ENCODE peak calls at places on chromosomes 3 and 15, in four cellular contexts. O is HepG2, C is GM12878, B is WTC11. E is an unnamed sample.

GRCh38 chr3:57855943-57856342 is 99.8 kb downstream of the SLMAP start:
- DNase-seq in O (no peak), C (no peak), B (no peak), E (no peak)

GRCh38 chr15:50134524-50135024 is 15.5 kb upstream of the ATP8B4 start:
- DNase-seq in O (no peak), C (no peak), B (no peak), E (no peak)

GRCh38 chr15:73983211-73983727 is 8.8 kb downstream of the STOML1 start:
- DNase-seq in O (no peak), C (no peak), B (no peak), E (no peak)

GRCh38 chr15:65833501-65834220 is 35.6 kb upstream of the RAB11A start:
- DNase-seq in O (peak), C (no peak), B (no peak), E (no peak)

GRCh38 chr15:60798821-60799220 is 319.9 kb upstream of the ICE2 start:
- DNase-seq in O (peak), C (peak), B (no peak), E (no peak)

GRCh38 chr3:128078875-128079274 is 26.6 kb downstream of the SEC61A1 start:
- DNase-seq in O (no peak), C (no peak), B (no peak), E (no peak)

GRCh38 chr3:161295325-161295724 is 74.2 kb downstream of the NMD3 start:
- DNase-seq in O (peak), C (no peak), B (no peak), E (no peak)

GRCh38 chr3:127422663-127423375 is 135.0 kb upstream of the PRR20G start:
- DNase-seq in O (no peak), C (no peak), B (no peak), E (no peak)

GRCh38 chr3:98612996-98613517 is 19.6 kb upstream of the CPOX start:
- DNase-seq in O (no peak), C (peak), B (no peak), E (no peak)

GRCh38 chr3:52809821-52810377 is 15.3 kb downstream of the ITIH3 start:
- DNase-seq in O (no peak), C (no peak), B (no peak), E (no peak)

GRCh38 chr3:151276038-151277027 is 2.0 kb downstream of the P2RY14 start:
- DNase-seq in O (no peak), C (no peak), B (no peak), E (no peak)

GRCh38 chr3:48157950-48158376 is 30.3 kb downstream of the CDC25A start:
- DNase-seq in O (peak), C (no peak), B (peak), E (peak)

GRCh38 chr15:56943398-56943797 is 25.0 kb downstream of the TCF12 start:
- DNase-seq in O (no peak), C (no peak), B (no peak), E (no peak)

GRCh38 chr15:63495343-63495742 is 9.1 kb upstream of the USP3 start:
- DNase-seq in O (no peak), C (no peak), B (no peak), E (no peak)

GRCh38 chr3:161142486-161142885 is 37.3 kb upstream of the B3GALNT1 start:
- DNase-seq in O (no peak), C (no peak), B (no peak), E (no peak)

GRCh38 chr3:64578797-64579196 is 109.0 kb downstream of the ADAMTS9 start:
- DNase-seq in O (no peak), C (no peak), B (no peak), E (no peak)

GRCh38 chr15:40340038-40340739 is 550 bp downstream of the CCDC9B start:
- DNase-seq in O (no peak), C (no peak), B (no peak), E (no peak)

GRCh38 chr3:45557886-45558285 is 36.7 kb upstream of the LIMD1 start:
- DNase-seq in O (no peak), C (no peak), B (no peak), E (no peak)

GRCh38 chr15:37903932-37904493 is 30.4 kb upstream of the TMCO5A start:
- DNase-seq in O (no peak), C (no peak), B (no peak), E (no peak)

GRCh38 chr3:195106418-195106906 is 164.5 kb downstream of the XXYLT1 start:
- DNase-seq in O (no peak), C (no peak), B (peak), E (peak)

GRCh38 chr3:184968115-184968514 is 156.1 kb downstream of the VPS8 start:
- DNase-seq in O (no peak), C (no peak), B (no peak), E (no peak)

GRCh38 chr3:193805448-193805847 is 212.4 kb downstream of the OPA1 start:
- DNase-seq in O (peak), C (no peak), B (no peak), E (peak)

GRCh38 chr3:114022145-114022544 is 34.2 kb downstream of the CCDC191 start:
- DNase-seq in O (no peak), C (no peak), B (no peak), E (no peak)

GRCh38 chr15:80183886-80184285 is 31.1 kb downstream of the FAH start:
- DNase-seq in O (no peak), C (no peak), B (no peak), E (no peak)

GRCh38 chr15:68209272-68209671 is 4.1 kb upstream of the CALML4 start:
- DNase-seq in O (no peak), C (no peak), B (no peak), E (no peak)

GRCh38 chr3:156059950-156060501 is 60.4 kb upstream of the KCNAB1 start:
- DNase-seq in O (no peak), C (no peak), B (no peak), E (no peak)

GRCh38 chr3:136734382-136735070 is 17.7 kb downstream of the STAG1 start:
- DNase-seq in O (peak), C (no peak), B (no peak), E (no peak)

GRCh38 chr3:44128057-44128775 is 113.5 kb upstream of the TOPAZ1 start:
- DNase-seq in O (no peak), C (no peak), B (peak), E (no peak)

DNA sequence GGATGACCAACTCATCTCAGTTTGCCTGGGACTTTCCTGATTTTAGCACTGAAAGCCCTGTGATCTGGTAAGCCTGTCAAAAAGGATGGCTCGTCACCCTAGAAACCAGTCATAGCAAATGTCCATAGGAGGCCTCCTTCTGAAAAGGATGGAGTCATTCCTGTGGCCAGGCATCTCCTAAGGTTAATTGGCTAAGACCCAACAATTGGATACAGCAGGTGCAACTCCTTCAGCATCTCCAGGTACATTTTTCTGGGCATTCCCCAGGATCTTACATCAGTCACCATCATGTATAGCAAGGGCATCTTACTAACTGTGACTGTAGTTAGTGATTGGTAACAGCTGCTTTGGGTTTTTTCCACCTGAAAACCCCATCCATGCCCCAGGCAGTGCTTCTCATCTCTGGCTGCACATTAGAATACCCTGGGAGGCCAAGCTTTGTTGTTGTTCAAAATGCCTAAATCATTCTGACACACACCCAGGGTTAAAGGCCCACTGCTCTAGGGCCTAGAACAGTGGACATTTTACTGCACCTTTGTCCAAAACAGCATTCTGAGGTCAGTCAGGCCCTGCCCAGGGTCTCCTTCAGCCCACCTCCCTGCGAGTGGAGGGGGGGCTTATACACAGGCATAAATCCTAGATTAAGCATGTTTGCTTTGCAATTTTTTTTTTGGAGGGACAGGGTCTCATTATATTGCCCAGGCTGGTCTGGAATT is 28.3 kb upstream of the GALNT15 start:
- DNase-seq in O (no peak), C (peak), B (no peak), E (no peak)
- TF ChIP-seq ETV6 in O (no peak), C (no peak), B (no peak), E (no peak)

DNA sequence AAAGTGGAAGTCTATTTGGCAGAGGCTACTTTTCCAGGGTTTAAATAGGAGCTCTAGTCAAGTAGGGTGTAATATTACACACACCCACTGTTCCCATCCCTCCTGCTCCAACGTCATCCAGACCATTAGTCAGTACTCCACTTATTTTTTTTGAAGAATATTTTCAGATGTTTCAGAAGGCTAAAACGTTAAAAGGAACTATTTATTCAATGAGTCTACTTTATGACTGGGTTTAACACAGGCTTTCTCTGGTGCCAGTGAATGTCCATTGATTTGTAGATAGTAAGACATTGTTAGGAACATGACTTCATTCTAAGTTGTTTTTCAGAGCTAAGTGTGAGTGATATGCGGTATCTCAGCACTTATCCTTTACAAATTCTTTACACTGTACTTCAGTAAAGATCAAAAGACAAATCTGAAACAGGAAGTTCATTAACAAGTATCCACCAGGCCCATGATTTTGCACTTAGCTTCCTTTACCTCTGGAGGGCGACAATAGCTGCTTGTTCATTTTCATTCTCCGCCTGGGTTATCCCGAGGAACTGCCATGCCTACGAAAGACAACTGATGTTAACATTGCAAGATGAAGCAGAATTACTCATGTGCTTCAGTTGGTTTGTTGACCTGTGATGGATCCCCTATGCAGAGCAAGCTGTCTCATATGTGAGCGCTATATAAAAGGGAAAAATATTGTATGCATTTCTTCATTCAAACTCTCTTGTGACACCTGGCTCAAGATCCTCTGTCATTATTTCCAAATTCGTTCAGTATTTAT is 158.7 kb downstream of the USP13 start:
- DNase-seq in O (peak), C (peak), B (peak), E (peak)
- TF ChIP-seq ETV6 in O (no peak), C (peak), B (no peak), E (no peak)

DNA sequence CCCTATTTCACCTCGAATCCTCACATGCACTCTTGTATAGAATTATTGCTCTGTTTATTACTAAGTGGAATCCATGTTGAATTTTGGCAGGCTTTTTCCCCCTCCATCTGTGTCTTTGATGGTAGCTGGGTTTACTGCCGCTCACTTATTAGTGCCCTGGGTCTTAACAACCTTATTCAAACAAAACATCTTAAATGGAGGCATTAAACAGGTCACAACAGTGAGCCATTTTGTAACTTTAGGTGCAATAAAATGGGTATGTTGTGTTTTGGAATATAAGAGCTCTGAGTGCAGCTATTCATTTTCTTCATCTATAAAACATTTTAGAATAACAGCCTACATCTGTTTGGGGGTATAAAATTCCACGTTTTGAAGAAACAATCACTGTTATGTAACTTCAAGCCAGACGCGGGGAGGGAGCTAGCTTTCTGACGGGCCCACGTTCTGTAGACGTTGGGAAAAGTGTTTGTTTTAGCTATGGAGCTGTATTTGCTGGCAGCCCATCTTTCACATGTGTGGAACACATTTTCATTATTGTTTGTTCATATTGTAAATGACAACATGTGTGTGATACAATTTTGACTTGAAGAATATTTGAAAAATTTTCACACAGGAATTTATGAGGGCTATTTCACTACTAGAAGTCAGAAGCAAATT is 122.0 kb downstream of the SLC25A26 start:
- DNase-seq in O (no peak), C (no peak), B (no peak), E (no peak)
- TF ChIP-seq ETV6 in O (no peak), C (no peak), B (no peak), E (no peak)

DNA sequence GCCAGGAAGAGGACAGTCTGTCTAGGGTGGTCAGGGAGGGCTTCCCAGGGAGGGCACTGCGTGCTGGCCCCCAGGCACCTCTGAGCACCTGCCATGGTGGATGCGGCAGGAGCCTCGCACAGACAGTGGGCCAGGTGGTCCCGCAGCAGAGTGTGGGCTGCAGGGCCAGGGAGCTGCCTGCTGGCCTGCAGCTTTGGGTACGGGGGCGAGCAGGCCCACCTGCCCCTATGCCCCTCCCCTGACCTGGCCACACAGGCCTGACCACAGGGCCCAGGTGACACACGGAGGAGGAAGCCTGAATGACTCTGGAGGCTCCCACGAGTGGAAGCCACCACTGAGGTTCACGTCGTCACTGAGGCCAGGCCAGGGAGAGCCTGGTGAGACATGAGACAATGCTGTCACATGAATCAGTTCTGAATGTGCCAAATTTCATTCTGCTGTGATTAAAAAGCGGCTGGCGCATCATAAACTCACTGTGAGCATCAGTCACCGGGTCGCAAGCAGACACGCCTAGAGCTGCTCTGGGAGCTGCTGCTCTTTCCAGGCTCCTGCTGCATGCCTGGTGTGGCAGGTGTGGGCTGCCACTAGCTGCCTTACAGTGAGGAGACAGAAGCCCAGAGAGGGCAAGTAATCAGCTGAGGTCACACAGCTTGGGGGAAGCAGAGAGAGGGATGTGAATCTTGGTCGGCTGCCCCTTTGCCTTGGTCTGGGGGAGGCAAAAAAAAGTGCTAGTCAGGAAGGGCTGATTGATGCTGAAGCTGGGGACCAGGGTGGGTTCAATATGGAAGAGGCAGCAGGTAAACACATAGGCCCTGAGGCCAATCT is 39.5 kb upstream of the IQSEC1 start:
- DNase-seq in O (no peak), C (no peak), B (no peak), E (no peak)
- TF ChIP-seq ETV6 in O (no peak), C (no peak), B (no peak), E (no peak)

GRCh38 chr3:149507491-149508324 is 33.2 kb downstream of the TM4SF4 start:
- DNase-seq in O (no peak), C (peak), B (no peak), E (no peak)
- TF ChIP-seq ETV6 in O (no peak), C (no peak), B (no peak), E (no peak)

GRCh38 chr3:9978664-9979349 is 7.8 kb downstream of the EMC3 start:
- DNase-seq in O (no peak), C (no peak), B (no peak), E (peak)

GRCh38 chr3:9980251-9980650 is 6.4 kb downstream of the EMC3 start:
- DNase-seq in O (no peak), C (no peak), B (no peak), E (no peak)

DNA sequence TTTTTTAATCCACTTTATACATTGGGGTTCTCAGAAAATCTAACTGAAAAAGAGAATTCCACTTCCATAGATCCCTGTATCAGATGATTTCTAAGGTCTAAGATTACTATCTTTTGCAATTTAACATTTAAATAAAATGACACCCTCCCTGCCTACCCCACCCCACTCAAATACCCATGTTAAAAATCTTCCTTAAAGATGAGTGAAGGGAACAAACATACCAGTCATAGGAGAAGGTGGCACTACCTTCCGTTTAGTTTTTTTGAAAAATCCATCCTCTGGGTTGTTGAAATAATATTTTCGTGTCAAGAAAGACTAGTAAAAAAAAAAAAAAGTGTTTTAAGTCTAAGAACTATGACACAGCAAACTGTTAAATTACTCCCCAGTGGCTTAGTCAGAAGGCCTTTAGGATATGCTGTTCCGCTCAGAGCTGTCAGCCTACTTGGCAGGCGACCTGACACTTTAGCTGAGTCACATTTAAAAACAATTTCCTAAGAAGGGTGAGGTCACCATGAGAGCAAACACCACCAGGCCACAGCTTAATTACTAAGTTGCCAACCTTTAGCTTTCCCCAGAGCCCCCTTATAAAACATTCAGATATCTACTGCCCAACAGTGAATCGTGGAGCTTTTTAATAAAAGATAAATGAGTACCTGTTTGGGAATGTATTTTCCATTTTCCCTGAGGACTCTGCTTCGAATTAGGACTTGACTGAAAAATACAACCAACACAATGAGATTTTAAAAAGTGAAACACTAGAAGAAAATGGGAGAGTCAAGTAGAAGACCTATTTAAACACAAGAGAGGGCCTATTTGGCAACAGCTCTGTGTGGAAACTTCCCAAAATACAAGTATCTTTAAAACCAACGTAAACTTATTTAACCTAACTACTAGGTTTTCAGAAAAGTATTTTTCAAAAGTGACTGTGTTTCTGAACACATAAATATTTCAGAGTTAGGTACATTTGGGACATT is 9.6 kb downstream of the EMC3 start:
- DNase-seq in O (peak), C (no peak), B (no peak), E (peak)
- TF ChIP-seq ETV6 in O (no peak), C (no peak), B (no peak), E (no peak)

GRCh38 chr15:32669870-32670623 is 28.5 kb downstream of the SCG5 start:
- DNase-seq in O (peak), C (no peak), B (no peak), E (no peak)

GRCh38 chr15:32671339-32672325 is 30.1 kb downstream of the SCG5 start:
- DNase-seq in O (no peak), C (no peak), B (no peak), E (no peak)

GRCh38 chr15:32670624-32671022 is 29.1 kb downstream of the SCG5 start:
- DNase-seq in O (no peak), C (no peak), B (no peak), E (no peak)

GRCh38 chr15:32667321-32667720 is 25.8 kb downstream of the SCG5 start:
- DNase-seq in O (no peak), C (no peak), B (no peak), E (no peak)

DNA sequence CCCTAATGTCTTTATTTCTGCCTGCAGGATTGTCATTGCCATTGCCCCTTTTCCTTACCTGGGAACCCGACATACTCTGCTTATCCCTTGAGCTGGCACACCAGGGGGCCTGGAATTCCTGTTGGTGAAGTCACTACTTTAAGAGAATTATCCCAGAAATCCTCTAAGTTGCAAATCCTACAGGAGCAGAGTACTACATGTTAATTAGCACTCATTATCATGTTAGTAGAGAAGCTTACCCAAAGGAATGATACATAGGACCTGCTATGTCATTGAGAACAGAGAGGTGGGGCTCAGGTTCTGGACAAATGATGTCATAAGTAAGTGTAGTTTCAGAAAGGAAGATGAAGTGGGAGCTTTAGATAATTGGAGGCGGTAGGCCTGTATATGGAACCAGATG is 27.4 kb downstream of the SCG5 start:
- DNase-seq in O (no peak), C (no peak), B (peak), E (no peak)
- TF ChIP-seq ETV6 in O (no peak), C (no peak), B (no peak), E (no peak)